ENCODE peak calls at places on chromosomes 12 and 14, in five cellular contexts. K is hepatocyte, M is WTC11, G is AG04450, A is lower lobe of right lung. X is an unnamed sample.

GRCh38 chr12:109714141-109714912 is 702 bp downstream of the FAM222A start:
- DNase-seq in M (peak), K (peak), A (peak), G (no peak), X (peak)

GRCh38 chr12:48003226-48004038 is 844 bp downstream of the COL2A1 start:
- DNase-seq in M (peak), G (no peak), A (no peak), K (no peak), X (peak)

GRCh38 chr12:14417717-14418116 is 52.2 kb downstream of the ATF7IP start:
- DNase-seq in A (peak), K (peak), G (peak), M (peak), X (peak)

GRCh38 chr14:103301512-103302197 is 32.4 kb upstream of the EIF5 start:
- DNase-seq in K (no peak), A (no peak), M (no peak), G (no peak), X (no peak)

GRCh38 chr14:59215353-59215752 is 26.9 kb downstream of the DAAM1 start:
- DNase-seq in M (no peak), A (peak), K (peak), G (peak), X (no peak)

GRCh38 chr14:77003960-77004710 is 24.4 kb downstream of the IRF2BPL start:
- DNase-seq in K (peak), M (no peak), G (no peak), A (no peak), X (no peak)

GRCh38 chr12:1760566-1761382 is 59.6 kb upstream of the LRTM2 start:
- DNase-seq in M (no peak), K (peak), A (no peak), G (no peak), X (no peak)

GRCh38 chr12:91332305-91332704 is 149.7 kb upstream of the DCN start:
- DNase-seq in K (no peak), A (no peak), G (no peak), M (no peak), X (no peak)

GRCh38 chr12:26719852-26720251 is 113.1 kb downstream of the ITPR2 start:
- DNase-seq in A (no peak), G (no peak), K (no peak), M (no peak), X (no peak)

GRCh38 chr14:73526036-73526984 is 10.6 kb upstream of the ACOT1 start:
- DNase-seq in A (peak), M (no peak), G (no peak), K (no peak), X (no peak)

GRCh38 chr12:3295648-3296408 is 195.2 kb upstream of the PRMT8 start:
- DNase-seq in K (peak), A (no peak), G (no peak), M (no peak), X (no peak)

GRCh38 chr14:31159682-31160296 is 47.8 kb downstream of the HECTD1 start:
- DNase-seq in G (no peak), A (no peak), K (peak), M (no peak), X (no peak)

GRCh38 chr12:96236221-96236822 is 42.1 kb downstream of the ELK3 start:
- DNase-seq in G (no peak), M (no peak), K (no peak), A (no peak), X (no peak)

GRCh38 chr12:76029982-76030377 is 1.6 kb downstream of the PHLDA1 start:
- DNase-seq in M (peak), G (no peak), A (no peak), K (peak), X (peak)

GRCh38 chr12:15276088-15276698 is 46.1 kb upstream of the PTPRO start:
- DNase-seq in A (no peak), G (no peak), M (no peak), K (peak), X (peak)

GRCh38 chr12:62866451-62867082 is 68.4 kb downstream of the PPM1H start:
- DNase-seq in M (peak), A (no peak), G (peak), K (peak), X (peak)

GRCh38 chr12:70641691-70642090 is 4.5 kb upstream of the PTPRB start:
- DNase-seq in G (no peak), M (no peak), A (no peak), K (no peak), X (no peak)

GRCh38 chr12:131004166-131004565 is 50.5 kb downstream of the ADGRD1 start:
- DNase-seq in M (no peak), G (no peak), K (no peak), A (no peak), X (no peak)

GRCh38 chr12:50786498-50787231 is 22.8 kb downstream of the ATF1 start:
- DNase-seq in A (no peak), M (no peak), G (peak), K (peak), X (no peak)

GRCh38 chr12:6607751-6608591 is 792 bp upstream of the CHD4 start:
- DNase-seq in M (no peak), G (no peak), A (peak), K (peak), X (peak)

GRCh38 chr12:65824314-65824563 is at the start of gene HMGA2:
- DNase-seq in A (peak), K (peak), G (peak), M (peak), X (peak)

GRCh38 chr14:98633380-98633779 is 638.6 kb downstream of the BCL11B start:
- DNase-seq in A (no peak), G (no peak), M (no peak), K (peak), X (no peak)

DNA sequence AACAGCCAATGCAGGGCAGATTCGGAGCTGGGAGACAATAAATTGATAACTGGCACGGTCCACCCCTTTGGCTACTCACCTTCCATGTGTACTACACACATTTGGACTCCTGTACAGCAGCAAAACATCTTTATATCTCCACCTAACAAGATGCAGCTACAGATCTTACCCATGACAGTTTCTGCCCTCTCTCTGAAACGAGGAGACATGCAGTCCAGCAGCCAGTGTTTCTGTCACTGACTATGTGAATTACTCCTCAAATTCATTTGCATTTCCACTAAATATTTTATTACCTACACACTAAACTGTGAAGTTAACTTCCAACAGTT is 58.7 kb upstream of the BEGAIN start:
- DNase-seq in M (no peak), A (no peak), K (no peak), G (no peak), X (no peak)
- TF ChIP-seq CTCF in M (no peak), A (no peak), K (no peak), G (no peak), X (no peak)

DNA sequence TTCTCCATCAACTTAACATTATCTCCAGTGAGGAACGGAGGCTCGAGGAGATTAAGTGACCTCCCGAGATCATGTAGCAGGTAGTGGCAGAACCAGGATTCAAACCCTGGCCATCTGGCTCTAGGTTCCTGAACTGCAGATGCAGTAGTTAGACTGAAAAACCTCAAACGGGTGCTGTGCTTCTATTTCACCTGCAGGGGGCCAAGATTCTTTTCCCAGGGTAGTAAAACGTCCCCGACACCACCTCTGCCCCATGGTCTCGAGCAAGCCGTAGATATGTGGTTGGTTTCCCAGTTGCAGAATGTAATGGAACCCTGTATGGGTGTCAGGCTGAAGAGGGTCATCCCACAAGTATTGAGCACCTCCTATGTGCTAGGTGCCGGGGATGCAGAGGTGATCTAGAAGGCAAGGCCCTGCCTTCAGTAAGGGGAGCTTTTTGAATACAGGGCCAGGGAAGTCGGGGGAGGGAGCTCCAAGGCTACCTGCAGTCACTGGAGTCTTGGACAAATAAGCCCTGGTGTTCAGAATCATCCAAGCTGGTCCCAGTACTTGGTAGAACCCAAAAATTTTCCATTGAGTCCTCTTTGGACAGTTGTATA is 197.1 kb downstream of the CHST11 start:
- DNase-seq in G (no peak), A (no peak), M (peak), K (no peak), X (no peak)
- TF ChIP-seq CTCF in G (peak), A (no peak), M (peak), K (no peak), X (peak)

DNA sequence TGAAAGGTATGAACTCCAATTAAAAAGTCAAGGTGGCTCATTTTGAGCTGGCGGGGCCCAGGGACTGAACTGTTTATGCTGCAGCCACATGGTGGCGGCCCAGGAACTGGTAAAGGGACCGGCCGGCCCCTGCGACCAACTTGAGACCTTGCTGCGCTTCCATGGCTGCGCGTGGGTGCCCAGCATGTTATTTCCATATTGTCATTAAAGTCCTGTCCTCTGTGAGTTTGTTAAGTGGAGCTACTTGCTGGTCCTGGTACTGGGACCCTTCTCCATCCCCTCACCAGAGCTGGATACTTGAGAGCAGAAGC is 62.3 kb downstream of the BEGAIN start:
- DNase-seq in A (no peak), G (no peak), K (peak), M (peak), X (peak)
- TF ChIP-seq CTCF in A (no peak), G (peak), K (peak), M (peak), X (peak)

DNA sequence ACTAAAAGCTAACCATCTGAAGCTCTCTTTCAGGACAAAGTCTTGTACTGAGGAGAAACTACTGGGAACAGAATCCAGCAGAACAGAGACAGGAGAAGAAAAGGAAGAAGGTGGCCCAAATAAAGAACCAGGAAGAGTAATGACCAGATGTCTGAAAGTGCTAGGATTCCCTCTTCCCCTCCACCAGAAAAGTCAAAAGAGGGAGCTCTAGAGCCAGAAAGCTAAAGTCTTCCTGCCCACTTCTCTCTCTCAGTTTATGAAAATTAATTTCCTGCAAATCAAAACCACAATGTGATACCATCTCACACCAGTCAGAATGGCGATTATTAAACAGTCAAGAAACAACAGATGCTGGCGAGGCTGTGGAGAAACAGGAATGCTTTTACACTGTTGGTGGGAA is 47.2 kb downstream of the SPPL3 start:
- DNase-seq in M (no peak), G (no peak), K (no peak), A (no peak), X (no peak)
- TF ChIP-seq CTCF in M (no peak), G (peak), K (peak), A (peak), X (no peak)

DNA sequence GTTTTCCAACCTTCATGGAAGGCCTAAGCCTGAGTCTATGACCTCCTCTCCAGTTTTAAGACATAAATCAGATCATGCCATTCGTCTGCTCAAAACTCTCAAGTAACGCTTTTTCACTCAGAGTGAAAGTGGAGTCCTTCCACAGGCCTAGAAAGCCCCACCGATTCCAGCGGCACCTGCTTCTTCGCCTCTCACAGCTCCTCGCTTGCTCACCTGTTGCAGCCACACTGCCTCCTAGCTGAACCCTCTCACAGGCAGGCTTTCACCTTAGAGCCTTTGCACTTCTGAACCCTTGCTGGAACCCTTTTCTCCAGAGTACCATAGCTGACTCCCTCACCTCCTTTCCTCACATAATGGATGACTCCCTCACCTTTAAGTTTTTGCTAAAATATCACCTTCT is 301.1 kb downstream of the ZFP36L1 start:
- DNase-seq in K (no peak), A (no peak), G (no peak), M (peak), X (no peak)
- TF ChIP-seq CTCF in K (no peak), A (no peak), G (no peak), M (no peak), X (no peak)

X was measured in nephron progenitor cell.